ENCODE peak calls at places on chromosomes 11 and 22, in seven cellular contexts. One of them, this sample, is unnamed.

GRCh38 chr22:47816121-47816915 is 1053.9 kb downstream of the TBC1D22A start:
- DNase-seq in C1 segment of cervical spinal cord: no peak
- DNase-seq in HT1080: no peak
- DNase-seq in heart left ventricle: no peak
- DNase-seq in OCI-LY7: no peak
- DNase-seq in tibial artery: no peak
- DNase-seq in H54: no peak
- DNase-seq in this sample: no peak

GRCh38 chr11:118537409-118537980 is 6.5 kb downstream of the TMEM25 start:
- DNase-seq in heart left ventricle: no peak
- DNase-seq in OCI-LY7: no peak
- DNase-seq in tibial artery: no peak
- DNase-seq in HT1080: peak; percentile 21
- DNase-seq in H54: no peak
- DNase-seq in C1 segment of cervical spinal cord: no peak
- DNase-seq in this sample: no peak

GRCh38 chr22:47586946-47587345 is 824.5 kb downstream of the TBC1D22A start:
- DNase-seq in HT1080: no peak
- DNase-seq in heart left ventricle: no peak
- DNase-seq in C1 segment of cervical spinal cord: no peak
- DNase-seq in OCI-LY7: no peak
- DNase-seq in H54: no peak
- DNase-seq in tibial artery: peak; percentile 35
- DNase-seq in this sample: no peak

GRCh38 chr22:25002241-25002985 is 49.9 kb downstream of the KIAA1671 start:
- DNase-seq in tibial artery: no peak
- DNase-seq in heart left ventricle: no peak
- DNase-seq in OCI-LY7: no peak
- DNase-seq in H54: no peak
- DNase-seq in C1 segment of cervical spinal cord: no peak
- DNase-seq in HT1080: peak; percentile 69
- DNase-seq in this sample: no peak

GRCh38 chr11:6604081-6604626 is 580 bp downstream of the ILK start:
- DNase-seq in OCI-LY7: peak; percentile 84
- DNase-seq in heart left ventricle: peak; percentile 62
- DNase-seq in HT1080: peak; percentile 61
- DNase-seq in H54: peak; percentile 60
- DNase-seq in C1 segment of cervical spinal cord: peak; percentile 61
- DNase-seq in tibial artery: peak; percentile 78
- DNase-seq in this sample: no peak

GRCh38 chr11:1017269-1018005 is 19.1 kb downstream of the MUC6 start:
- DNase-seq in HT1080: peak; percentile 16
- DNase-seq in tibial artery: peak; percentile 78
- DNase-seq in OCI-LY7: no peak
- DNase-seq in H54: no peak
- DNase-seq in heart left ventricle: no peak
- DNase-seq in C1 segment of cervical spinal cord: no peak
- DNase-seq in this sample: no peak

GRCh38 chr11:64444838-64445441 is 86.0 kb downstream of the RPS6KA4 start:
- DNase-seq in C1 segment of cervical spinal cord: no peak
- DNase-seq in heart left ventricle: no peak
- DNase-seq in H54: peak; percentile 38
- DNase-seq in HT1080: peak; percentile 42
- DNase-seq in OCI-LY7: peak; percentile 53
- DNase-seq in tibial artery: no peak
- DNase-seq in this sample: no peak

GRCh38 chr11:35618497-35619029 is 303 bp downstream of the FJX1 start:
- DNase-seq in H54: no peak
- DNase-seq in HT1080: no peak
- DNase-seq in tibial artery: no peak
- DNase-seq in heart left ventricle: peak; percentile 21
- DNase-seq in OCI-LY7: no peak
- DNase-seq in C1 segment of cervical spinal cord: no peak
- DNase-seq in this sample: no peak

GRCh38 chr11:69293819-69294505 is at the start of gene MYEOV:
- DNase-seq in heart left ventricle: no peak
- DNase-seq in tibial artery: no peak
- DNase-seq in C1 segment of cervical spinal cord: no peak
- DNase-seq in HT1080: no peak
- DNase-seq in OCI-LY7: peak; percentile 90
- DNase-seq in H54: peak; percentile 50
- DNase-seq in this sample: no peak

GRCh38 chr11:2462986-2463765 is 18.4 kb downstream of the KCNQ1 start:
- DNase-seq in heart left ventricle: peak; percentile 85
- DNase-seq in H54: no peak
- DNase-seq in OCI-LY7: no peak
- DNase-seq in tibial artery: peak; percentile 70
- DNase-seq in HT1080: no peak
- DNase-seq in C1 segment of cervical spinal cord: no peak
- DNase-seq in this sample: no peak

GRCh38 chr11:79087957-79088318 is 352.9 kb downstream of the TENM4 start:
- DNase-seq in HT1080: no peak
- DNase-seq in OCI-LY7: no peak
- DNase-seq in tibial artery: no peak
- DNase-seq in heart left ventricle: no peak
- DNase-seq in H54: no peak
- DNase-seq in C1 segment of cervical spinal cord: no peak
- DNase-seq in this sample: no peak

GRCh38 chr22:45726081-45726480 is 54.4 kb downstream of the ATXN10 start:
- DNase-seq in HT1080: no peak
- DNase-seq in heart left ventricle: no peak
- DNase-seq in tibial artery: no peak
- DNase-seq in OCI-LY7: no peak
- DNase-seq in C1 segment of cervical spinal cord: no peak
- DNase-seq in H54: no peak
- DNase-seq in this sample: no peak

GRCh38 chr11:78525720-78526119 is 48.9 kb downstream of the NARS2 start:
- DNase-seq in tibial artery: no peak
- DNase-seq in HT1080: no peak
- DNase-seq in H54: no peak
- DNase-seq in heart left ventricle: no peak
- DNase-seq in C1 segment of cervical spinal cord: no peak
- DNase-seq in OCI-LY7: no peak
- DNase-seq in this sample: no peak

GRCh38 chr22:37633082-37633692 is 6.3 kb upstream of the SH3BP1 start:
- DNase-seq in HT1080: no peak
- DNase-seq in heart left ventricle: no peak
- DNase-seq in C1 segment of cervical spinal cord: no peak
- DNase-seq in OCI-LY7: no peak
- DNase-seq in H54: no peak
- DNase-seq in tibial artery: no peak
- DNase-seq in this sample: no peak

GRCh38 chr22:30881361-30882180 is 87.0 kb downstream of the MORC2 start:
- DNase-seq in OCI-LY7: no peak
- DNase-seq in HT1080: no peak
- DNase-seq in tibial artery: no peak
- DNase-seq in heart left ventricle: peak; percentile 68
- DNase-seq in C1 segment of cervical spinal cord: no peak
- DNase-seq in H54: no peak
- DNase-seq in this sample: no peak

GRCh38 chr11:72233773-72234513 is 9.4 kb downstream of the INPPL1 start:
- DNase-seq in H54: no peak
- DNase-seq in OCI-LY7: no peak
- DNase-seq in tibial artery: peak; percentile 48
- DNase-seq in C1 segment of cervical spinal cord: no peak
- DNase-seq in HT1080: no peak
- DNase-seq in heart left ventricle: no peak
- DNase-seq in this sample: no peak

GRCh38 chr11:63951779-63952536 is 13.2 kb downstream of the NAA40 start:
- DNase-seq in OCI-LY7: peak; percentile 20
- DNase-seq in H54: no peak
- DNase-seq in heart left ventricle: no peak
- DNase-seq in C1 segment of cervical spinal cord: no peak
- DNase-seq in tibial artery: no peak
- DNase-seq in HT1080: no peak
- DNase-seq in this sample: no peak

GRCh38 chr11:14542384-14542783 is 22.2 kb upstream of the PSMA1 start:
- DNase-seq in heart left ventricle: no peak
- DNase-seq in tibial artery: no peak
- DNase-seq in OCI-LY7: no peak
- DNase-seq in HT1080: no peak
- DNase-seq in H54: no peak
- DNase-seq in C1 segment of cervical spinal cord: no peak
- DNase-seq in this sample: no peak

GRCh38 chr11:118227865-118228785 is 3.3 kb upstream of the JAML start:
- DNase-seq in C1 segment of cervical spinal cord: no peak
- DNase-seq in heart left ventricle: no peak
- DNase-seq in OCI-LY7: peak; percentile 27
- DNase-seq in H54: no peak
- DNase-seq in HT1080: no peak
- DNase-seq in tibial artery: no peak
- DNase-seq in this sample: no peak

GRCh38 chr22:48187272-48187855 is 1424.9 kb downstream of the TBC1D22A start:
- DNase-seq in tibial artery: no peak
- DNase-seq in C1 segment of cervical spinal cord: no peak
- DNase-seq in HT1080: no peak
- DNase-seq in H54: no peak
- DNase-seq in heart left ventricle: no peak
- DNase-seq in OCI-LY7: no peak
- DNase-seq in this sample: no peak

GRCh38 chr11:126997641-126998040 is 2.9 kb downstream of the KIRREL3 start:
- DNase-seq in heart left ventricle: no peak
- DNase-seq in tibial artery: no peak
- DNase-seq in OCI-LY7: no peak
- DNase-seq in C1 segment of cervical spinal cord: no peak
- DNase-seq in H54: no peak
- DNase-seq in HT1080: no peak
- DNase-seq in this sample: no peak

GRCh38 chr11:105718641-105719040 is 108.8 kb downstream of the GRIA4 start:
- DNase-seq in OCI-LY7: no peak
- DNase-seq in heart left ventricle: no peak
- DNase-seq in HT1080: no peak
- DNase-seq in tibial artery: no peak
- DNase-seq in C1 segment of cervical spinal cord: no peak
- DNase-seq in H54: no peak
- DNase-seq in this sample: peak; percentile 100

GRCh38 chr11:2768471-2769408 is 68.9 kb upstream of the KCNQ1OT1 start:
- DNase-seq in OCI-LY7: no peak
- DNase-seq in tibial artery: no peak
- DNase-seq in heart left ventricle: no peak
- DNase-seq in HT1080: peak; percentile 86
- DNase-seq in H54: peak; percentile 96
- DNase-seq in C1 segment of cervical spinal cord: no peak
- DNase-seq in this sample: no peak

GRCh38 chr11:129960216-129961214 is 42.1 kb downstream of the PRDM10 start:
- DNase-seq in OCI-LY7: peak; percentile 47
- DNase-seq in HT1080: peak; percentile 92
- DNase-seq in C1 segment of cervical spinal cord: no peak
- DNase-seq in H54: peak; percentile 30
- DNase-seq in tibial artery: no peak
- DNase-seq in heart left ventricle: no peak
- DNase-seq in this sample: no peak

This sample was measured in epithelial cell of proximal tubule.